ENCODE peak calls at places on chromosome 9, in seven cellular contexts. B is globus pallidus; C is EH; F is uterus; E is T-cell; Q is activated CD4-positive, alpha-beta T cell treated with anti-CD3 and anti-CD28 coated beads, Interleukin-2, amount 50 U/mL, for 1 hour; H is D341Med. U is an unnamed sample.

GRCh38 chr9:13446935-13447334 is 167.4 kb upstream of the MPDZ start:
- DNase-seq in B (no peak), C (no peak), Q (no peak), F (no peak), E (no peak), H (no peak), U (no peak)

GRCh38 chr9:91825422-91825821 is 124.6 kb downstream of the ROR2 start:
- DNase-seq in C (peak; percentile 22), Q (no peak), E (no peak), B (no peak), F (peak; percentile 74), H (no peak), U (no peak)

GRCh38 chr9:107683566-107683965 is 194.0 kb upstream of the KLF4 start:
- DNase-seq in E (no peak), C (no peak), F (no peak), Q (no peak), H (no peak), B (no peak), U (no peak)

GRCh38 chr9:19464764-19465570 is 56.2 kb downstream of the ACER2 start:
- DNase-seq in C (peak; percentile 54), B (peak; percentile 68), E (peak; percentile 69), Q (peak; percentile 64), H (peak; percentile 95), F (peak; percentile 82), U (peak; percentile 69)

GRCh38 chr9:122144836-122145235 is 14.7 kb downstream of the NDUFA8 start:
- DNase-seq in E (no peak), Q (no peak), B (no peak), F (no peak), H (no peak), C (peak; percentile 32), U (no peak)

GRCh38 chr9:79660615-79661014 is 88.8 kb downstream of the TLE4 start:
- DNase-seq in C (no peak), B (no peak), F (no peak), Q (no peak), E (no peak), H (peak; percentile 52), U (no peak)

GRCh38 chr9:35734096-35734495 is 1.6 kb downstream of the CREB3 start:
- DNase-seq in E (no peak), Q (no peak), B (no peak), F (no peak), H (no peak), C (no peak), U (no peak)

GRCh38 chr9:41229408-41230401 is 40.6 kb upstream of the ZNG1F start:
- DNase-seq in E (no peak), F (no peak), Q (no peak), B (no peak), H (peak; percentile 48), C (no peak), U (no peak)

GRCh38 chr9:132241840-132242620 is 80.2 kb downstream of the NTNG2 start:
- DNase-seq in Q (peak; percentile 46), F (peak; percentile 30), C (peak; percentile 33), E (peak; percentile 46), B (peak; percentile 23), H (peak; percentile 72), U (peak; percentile 60)

GRCh38 chr9:10268500-10269485 is 344.0 kb downstream of the PTPRD start:
- DNase-seq in B (peak; percentile 52), Q (no peak), H (peak; percentile 69), E (no peak), C (no peak), F (no peak), U (no peak)

GRCh38 chr9:127537014-127537413 is 75.1 kb upstream of the STXBP1 start:
- DNase-seq in F (no peak), E (no peak), B (no peak), H (peak; percentile 79), Q (no peak), C (peak; percentile 86), U (no peak)

GRCh38 chr9:76817489-76817888 is 53.3 kb downstream of the PCA3 start:
- DNase-seq in F (no peak), Q (no peak), B (no peak), C (peak; percentile 62), E (no peak), H (no peak), U (no peak)

GRCh38 chr9:135908334-135909204 is 1.2 kb upstream of the CAMSAP1 start:
- DNase-seq in F (no peak), H (no peak), C (peak; percentile 15), B (no peak), Q (no peak), E (no peak), U (no peak)

U was measured in activated naive CD4-positive, alpha-beta T cell treated with Interleukin-2 at 50 U/mL for 16 hours.